ENCODE peak calls at places on chromosomes 6 and 20, in six cellular contexts. L is K562, K is A549, W is GM12878, O is HepG2, Z is endothelial cell of umbilical vein. V is an unnamed sample.

GRCh38 chr6:6648659-6649343 is 60.3 kb downstream of the LY86 start:
- DNase-seq in K (no peak), L (peak), W (no peak), O (no peak), Z (no peak), V (no peak)

GRCh38 chr6:89941031-89941775 is 46.9 kb downstream of the GJA10 start:
- DNase-seq in W (no peak), K (no peak), L (no peak), O (peak), Z (no peak), V (no peak)

GRCh38 chr6:152356659-152357058 is 280.5 kb downstream of the SYNE1 start:
- DNase-seq in O (peak), Z (peak), L (peak), W (no peak), K (peak), V (peak)

GRCh38 chr20:2295886-2296544 is at the start of gene TGM3:
- DNase-seq in W (no peak), K (no peak), O (no peak), L (no peak), Z (no peak), V (no peak)

GRCh38 chr20:58712823-58713731 is 20.5 kb downstream of the NPEPL1 start:
- DNase-seq in Z (no peak), O (no peak), W (no peak), K (no peak), L (no peak), V (peak)

GRCh38 chr6:16398587-16398986 is 160.2 kb downstream of the GMPR start:
- DNase-seq in L (no peak), W (no peak), O (no peak), K (no peak), Z (peak), V (no peak)

GRCh38 chr6:33073431-33073871 is at the start of gene HLA-DPA1:
- DNase-seq in W (peak), K (peak), L (peak), O (no peak), Z (no peak), V (peak)

GRCh38 chr20:59428006-59428405 is 127.6 kb downstream of the EDN3 start:
- DNase-seq in L (no peak), Z (no peak), K (no peak), W (no peak), O (no peak), V (no peak)

GRCh38 chr20:41151134-41151869 is 14.0 kb downstream of the PLCG1 start:
- DNase-seq in O (peak), L (no peak), Z (no peak), W (no peak), K (no peak), V (no peak)

GRCh38 chr6:16729183-16729696 is 32.0 kb downstream of the ATXN1 start:
- DNase-seq in L (no peak), O (peak), K (peak), W (no peak), Z (peak), V (peak)

GRCh38 chr20:47213960-47214359 is 142.5 kb downstream of the ZMYND8 start:
- DNase-seq in W (no peak), L (no peak), K (no peak), O (no peak), Z (no peak), V (no peak)

GRCh38 chr20:25310921-25311728 is 63.2 kb downstream of the PYGB start:
- DNase-seq in L (no peak), K (no peak), Z (no peak), W (no peak), O (peak), V (no peak)

GRCh38 chr6:42251911-42252637 is 34.4 kb upstream of the MRPS10 start:
- DNase-seq in W (no peak), L (no peak), Z (peak), K (no peak), O (peak), V (no peak)

GRCh38 chr20:26169506-26169905 is 472.9 kb upstream of the ZNF337 start:
- DNase-seq in K (no peak), Z (peak), O (no peak), L (no peak), W (no peak), V (no peak)

GRCh38 chr20:48782901-48783308 is 44.9 kb downstream of the PREX1 start:
- DNase-seq in O (no peak), W (no peak), L (no peak), K (no peak), Z (no peak), V (no peak)

GRCh38 chr20:61753987-61754956 is 311.4 kb downstream of the TAF4 start:
- DNase-seq in L (no peak), K (no peak), Z (no peak), O (no peak), W (no peak), V (no peak)

GRCh38 chr6:73951186-73951585 is 255.2 kb downstream of the CD109 start:
- DNase-seq in O (no peak), Z (no peak), K (no peak), L (no peak), W (no peak), V (no peak)

GRCh38 chr20:52974155-52974554 is 2.0 kb downstream of the TSHZ2 start:
- DNase-seq in L (no peak), Z (no peak), K (no peak), W (peak), O (no peak), V (no peak)

GRCh38 chr6:161373905-161374451 is 100.1 kb upstream of the AGPAT4 start:
- DNase-seq in K (peak), Z (peak), W (no peak), O (peak), L (peak), V (peak)

GRCh38 chr6:165922309-165922794 is 245.3 kb downstream of the TBXT start:
- DNase-seq in O (no peak), L (no peak), K (peak), W (no peak), Z (no peak), V (no peak)

GRCh38 chr6:43368517-43369160 is 808 bp downstream of the ZNF318 start:
- DNase-seq in O (peak), L (peak), K (peak), W (no peak), Z (peak), V (peak)

GRCh38 chr6:6845603-6846002 is 257.1 kb downstream of the LY86 start:
- DNase-seq in O (no peak), Z (no peak), W (no peak), K (no peak), L (no peak), V (no peak)

GRCh38 chr6:116047173-116047933 is 13.3 kb downstream of the FRK start:
- DNase-seq in Z (no peak), L (no peak), W (no peak), O (peak), K (peak), V (peak)

GRCh38 chr6:151034825-151035781 is 169.6 kb downstream of the MTHFD1L start:
- DNase-seq in O (no peak), W (no peak), K (no peak), Z (no peak), L (no peak), V (no peak)

GRCh38 chr6:29829766-29830165 is 2.1 kb downstream of the HLA-G start:
- DNase-seq in W (no peak), K (no peak), O (no peak), Z (no peak), L (no peak), V (no peak)

GRCh38 chr20:12617076-12617475 is 391.7 kb upstream of the SPTLC3 start:
- DNase-seq in K (no peak), O (no peak), W (no peak), L (no peak), Z (no peak), V (no peak)

GRCh38 chr6:142187209-142187608 is 40.1 kb downstream of the VTA1 start:
- DNase-seq in Z (peak), K (peak), O (no peak), L (peak), W (no peak), V (no peak)

DNA sequence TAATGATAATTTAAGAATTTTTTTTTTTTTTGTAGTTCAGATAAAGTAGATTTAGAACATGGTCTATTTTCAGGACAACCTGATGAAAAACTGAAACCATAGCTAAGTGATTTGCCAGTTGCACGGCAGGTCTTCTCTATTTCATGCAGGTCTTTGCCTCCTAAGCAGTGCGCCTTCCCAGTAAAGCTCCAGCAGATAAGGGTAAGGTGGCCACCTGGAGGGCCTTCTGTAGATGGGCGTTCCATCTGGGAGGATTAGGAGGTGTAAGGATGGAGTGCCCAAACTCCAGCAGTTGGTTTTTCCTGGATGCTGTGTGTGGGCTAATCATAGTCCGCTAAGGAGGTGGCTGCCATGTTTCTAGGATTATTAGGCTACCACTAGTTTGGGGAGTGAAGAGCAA is 107.1 kb downstream of the ARID1B start:
- DNase-seq in W (no peak), O (no peak), Z (no peak), K (no peak), L (peak), V (no peak)
- TF ChIP-seq MYC in W (no peak), O (no peak), Z (no peak), K (no peak), L (no peak), V (no peak)

GRCh38 chr6:14881399-14881798 is 364.5 kb upstream of the JARID2 start:
- DNase-seq in L (no peak), W (no peak), O (no peak), Z (peak), K (peak), V (peak)

GRCh38 chr6:14880717-14881116 is 365.2 kb upstream of the JARID2 start:
- DNase-seq in W (no peak), K (no peak), L (no peak), Z (peak), O (no peak), V (no peak)

GRCh38 chr6:14885471-14885987 is 360.3 kb upstream of the JARID2 start:
- DNase-seq in O (no peak), Z (no peak), K (no peak), W (no peak), L (no peak), V (no peak)

GRCh38 chr6:14882394-14883073 is 363.3 kb upstream of the JARID2 start:
- DNase-seq in K (no peak), L (no peak), O (no peak), Z (no peak), W (no peak), V (peak)

GRCh38 chr6:14883921-14884320 is 361.9 kb upstream of the JARID2 start:
- DNase-seq in W (no peak), L (peak), K (no peak), Z (no peak), O (no peak), V (peak)
- TF ChIP-seq MYC in W (no peak), L (no peak), K (no peak), Z (no peak), O (no peak), V (no peak)

DNA sequence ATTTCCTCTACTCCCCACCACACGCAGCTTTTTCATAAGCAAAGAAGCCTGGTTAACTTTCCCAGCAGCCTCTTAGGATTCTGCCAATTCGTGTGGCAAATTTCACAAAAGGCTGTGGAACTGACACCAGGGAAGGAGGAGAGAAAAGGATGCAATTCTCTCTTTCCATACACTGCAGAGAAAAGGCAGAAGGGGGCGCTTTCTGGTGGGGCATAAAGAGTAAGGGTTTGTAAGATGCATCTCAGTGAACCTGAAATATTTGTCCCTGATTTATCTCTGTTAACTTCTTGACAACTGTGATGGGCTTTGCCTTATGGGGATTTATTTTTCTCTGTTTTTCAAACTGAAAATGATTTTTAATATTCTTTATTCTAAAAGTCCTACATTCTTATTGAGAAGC is 45.5 kb upstream of the GLP1R start:
- DNase-seq in O (no peak), W (no peak), L (peak), Z (no peak), K (no peak), V (peak)
- TF ChIP-seq MYC in O (no peak), W (no peak), L (no peak), Z (no peak), K (no peak), V (no peak)

GRCh38 chr6:111409430-111409829 is 73.6 kb downstream of the REV3L start:
- DNase-seq in Z (no peak), O (no peak), L (no peak), K (no peak), W (no peak), V (no peak)

GRCh38 chr6:111410371-111410770 is 72.6 kb downstream of the REV3L start:
- DNase-seq in W (no peak), K (no peak), L (no peak), O (no peak), Z (no peak), V (peak)

GRCh38 chr6:111407686-111408085 is 75.3 kb downstream of the REV3L start:
- DNase-seq in L (no peak), W (no peak), O (no peak), Z (no peak), K (no peak), V (no peak)

GRCh38 chr6:111403388-111403787 is 79.6 kb downstream of the REV3L start:
- DNase-seq in Z (no peak), K (no peak), O (no peak), L (no peak), W (no peak), V (no peak)

DNA sequence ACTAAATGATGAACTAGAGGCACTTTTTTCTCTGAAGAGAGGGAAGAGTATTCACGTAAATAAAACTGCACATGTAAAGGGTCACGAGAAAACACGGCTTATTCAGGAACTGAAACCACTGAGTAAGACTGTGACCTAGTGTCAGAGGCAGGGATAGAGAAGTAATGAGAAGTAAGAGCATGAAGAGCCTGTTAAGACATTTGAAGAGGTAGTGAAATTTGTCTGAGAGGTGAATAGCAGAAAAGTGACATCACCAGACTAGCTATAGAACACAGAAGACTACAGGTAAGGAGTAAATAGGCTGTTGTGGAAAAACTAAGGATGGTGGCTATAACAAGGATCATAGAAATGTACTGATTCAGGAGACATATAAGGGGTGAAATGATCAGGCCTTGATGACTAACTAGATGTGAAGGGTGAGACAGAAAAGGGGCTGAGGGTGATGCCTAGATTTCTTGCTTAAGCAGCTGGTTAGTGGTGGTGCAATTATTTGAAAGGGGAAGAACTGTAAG is 76.8 kb downstream of the REV3L start:
- DNase-seq in K (no peak), L (no peak), O (no peak), W (peak), Z (no peak), V (peak)
- TF ChIP-seq MYC in K (no peak), L (no peak), O (no peak), W (no peak), Z (no peak), V (no peak)

GRCh38 chr6:13451181-13451700 is 36.2 kb downstream of the GFOD1 start:
- DNase-seq in W (no peak), O (no peak), Z (no peak), K (no peak), L (no peak), V (no peak)
- TF ChIP-seq MYC in W (no peak), O (no peak), Z (no peak), K (no peak), L (no peak), V (no peak)

GRCh38 chr6:24227556-24227955 is 101.5 kb downstream of the NRSN1 start:
- DNase-seq in O (no peak), L (no peak), K (no peak), W (no peak), Z (no peak), V (no peak)
- TF ChIP-seq MYC in O (no peak), L (no peak), K (no peak), W (no peak), Z (no peak), V (no peak)

GRCh38 chr6:170450946-170451761 is 102.0 kb downstream of the PSMB1 start:
- DNase-seq in W (no peak), Z (no peak), L (no peak), K (no peak), O (no peak), V (no peak)
- TF ChIP-seq MYC in W (no peak), Z (no peak), L (no peak), K (no peak), O (no peak), V (no peak)